ENCODE peak calls at places on chromosomes 6 and 20, in nine cellular contexts. M is adrenal gland; L is activated CD8-positive, alpha-beta T cell treated with anti-CD3 and anti-CD28 coated beads for 36 hours; S is CD4-positive, alpha-beta T cell; C is AG10803; U is glutamatergic neuron; G is AG09309; Q is GM12865; F is kidney epithelial cell. N is an unnamed sample.

GRCh38 chr20:24160563-24161355 is 172.2 kb upstream of the GGTLC1 start:
- DNase-seq in M (peak; percentile 75), L (peak; percentile 22), S (no peak), C (peak; percentile 76), U (peak; percentile 74), G (peak; percentile 33), Q (peak; percentile 28), F (peak; percentile 21), N (no peak)

GRCh38 chr6:158624684-158625682 is 19.6 kb downstream of the DYNLT1 start:
- DNase-seq in M (no peak), L (no peak), S (no peak), C (no peak), U (no peak), G (no peak), Q (no peak), F (no peak), N (no peak)

GRCh38 chr20:13670160-13670559 is 31.4 kb upstream of the TASP1 start:
- DNase-seq in M (no peak), L (no peak), S (no peak), C (no peak), U (no peak), G (no peak), Q (peak; percentile 32), F (no peak), N (no peak)

GRCh38 chr6:114000066-114000465 is 29.1 kb upstream of the HDAC2 start:
- DNase-seq in M (no peak), L (no peak), S (no peak), C (peak; percentile 54), U (no peak), G (no peak), Q (no peak), F (no peak), N (no peak)

GRCh38 chr6:41159415-41160082 is 3.4 kb downstream of the TREM2 start:
- DNase-seq in M (no peak), L (no peak), S (no peak), C (no peak), U (no peak), G (no peak), Q (no peak), F (no peak), N (no peak)

GRCh38 chr6:36590237-36590636 is 3.9 kb upstream of the SRSF3 start:
- DNase-seq in M (no peak), L (no peak), S (no peak), C (peak; percentile 81), U (no peak), G (peak; percentile 51), Q (no peak), F (peak; percentile 66), N (no peak)

GRCh38 chr6:1697688-1698351 is 88.1 kb downstream of the FOXC1 start:
- DNase-seq in M (no peak), L (no peak), S (no peak), C (no peak), U (no peak), G (no peak), Q (no peak), F (no peak), N (no peak)

GRCh38 chr6:159062564-159062945 is 17.8 kb upstream of the TAGAP start:
- DNase-seq in M (no peak), L (peak; percentile 84), S (peak; percentile 52), C (no peak), U (no peak), G (no peak), Q (peak; percentile 62), F (no peak), N (peak; percentile 46)

GRCh38 chr6:13331516-13332348 is 3.4 kb upstream of the TBC1D7 start:
- DNase-seq in M (no peak), L (no peak), S (no peak), C (peak; percentile 31), U (no peak), G (no peak), Q (peak; percentile 47), F (no peak), N (peak; percentile 42)

GRCh38 chr6:35056952-35057351 is 84.2 kb downstream of the TCP11 start:
- DNase-seq in M (no peak), L (no peak), S (no peak), C (no peak), U (no peak), G (no peak), Q (no peak), F (no peak), N (no peak)

GRCh38 chr6:137866200-137866913 is 702 bp upstream of the TNFAIP3 start:
- DNase-seq in M (peak; percentile 79), L (peak; percentile 92), S (peak; percentile 25), C (no peak), U (peak; percentile 30), G (no peak), Q (no peak), F (no peak), N (peak; percentile 56)

GRCh38 chr6:15254074-15254975 is 8.5 kb downstream of the JARID2 start:
- DNase-seq in M (no peak), L (no peak), S (no peak), C (no peak), U (no peak), G (no peak), Q (peak; percentile 86), F (no peak), N (peak; percentile 36)

DNA sequence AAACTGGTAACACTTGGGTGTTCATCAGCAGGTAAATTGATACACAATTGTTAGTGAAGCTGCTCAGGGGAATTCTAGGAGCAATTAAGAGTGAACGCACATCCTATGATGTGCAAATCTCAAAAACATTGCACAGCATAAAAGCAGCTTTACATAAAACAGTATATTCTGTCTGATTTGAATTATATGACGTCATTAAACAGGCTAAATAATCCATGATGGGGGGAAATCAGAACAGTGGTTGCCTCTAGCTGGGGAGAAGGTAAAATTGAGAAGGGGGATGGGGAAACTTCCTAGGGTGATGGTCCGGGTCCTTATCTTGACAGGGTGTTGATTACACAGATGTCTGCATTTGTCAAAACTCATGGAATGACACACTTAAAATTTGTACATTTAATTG is 17.3 kb upstream of the THBD start:
- DNase-seq in M (no peak), L (no peak), S (no peak), C (no peak), U (no peak), G (no peak), Q (no peak), F (no peak), N (no peak)
- TF ChIP-seq CTCF in M (no peak), L (no peak), S (no peak), C (no peak), U (no peak), G (no peak), Q (no peak), F (no peak), N (no peak)

GRCh38 chr6:112081569-112081968 is 5.7 kb downstream of the TUBE1 start:
- DNase-seq in M (no peak), L (no peak), S (no peak), C (no peak), U (no peak), G (no peak), Q (no peak), F (no peak), N (no peak)

GRCh38 chr6:112085666-112086065 is 1.6 kb downstream of the TUBE1 start:
- DNase-seq in M (peak; percentile 75), L (no peak), S (no peak), C (no peak), U (no peak), G (no peak), Q (no peak), F (no peak), N (no peak)

GRCh38 chr6:112087136-112087908 is at the start of the genes FAM229B and TUBE1:
- DNase-seq in M (peak; percentile 98), L (peak; percentile 95), S (peak; percentile 85), C (peak; percentile 99), U (peak; percentile 92), G (peak; percentile 95), Q (peak; percentile 98), F (peak; percentile 97), N (peak; percentile 85)

GRCh38 chr6:112087916-112088315 is 525 bp downstream of the FAM229B start:
- DNase-seq in M (no peak), L (no peak), S (no peak), C (peak; percentile 9), U (no peak), G (no peak), Q (no peak), F (no peak), N (no peak)

DNA sequence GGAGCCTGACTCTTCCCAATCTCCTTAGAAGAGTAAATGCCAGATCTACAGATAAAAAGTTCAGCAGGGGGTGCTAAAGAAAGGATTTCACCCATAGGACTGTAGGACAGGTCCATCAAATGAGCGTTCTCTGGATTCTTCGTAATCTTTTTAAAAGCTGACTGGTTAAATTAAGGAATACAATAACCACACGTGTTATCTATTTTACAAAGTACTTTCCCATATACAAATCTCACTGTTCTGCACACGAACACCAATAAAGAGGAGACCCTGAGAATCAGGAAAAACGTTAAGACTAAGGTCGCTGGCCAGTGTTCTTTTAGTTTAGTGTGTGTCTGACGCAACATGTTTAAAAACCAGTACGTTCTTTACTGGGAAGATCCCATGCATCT is 542 bp downstream of the TUBE1 start:
- DNase-seq in M (no peak), L (no peak), S (no peak), C (peak; percentile 55), U (no peak), G (peak; percentile 18), Q (peak; percentile 33), F (peak; percentile 25), N (peak; percentile 40)
- TF ChIP-seq CTCF in M (no peak), L (peak; percentile 47), S (peak; percentile 22), C (peak; percentile 47), U (no peak), G (peak; percentile 27), Q (peak; percentile 7), F (peak; percentile 25), N (no peak)

DNA sequence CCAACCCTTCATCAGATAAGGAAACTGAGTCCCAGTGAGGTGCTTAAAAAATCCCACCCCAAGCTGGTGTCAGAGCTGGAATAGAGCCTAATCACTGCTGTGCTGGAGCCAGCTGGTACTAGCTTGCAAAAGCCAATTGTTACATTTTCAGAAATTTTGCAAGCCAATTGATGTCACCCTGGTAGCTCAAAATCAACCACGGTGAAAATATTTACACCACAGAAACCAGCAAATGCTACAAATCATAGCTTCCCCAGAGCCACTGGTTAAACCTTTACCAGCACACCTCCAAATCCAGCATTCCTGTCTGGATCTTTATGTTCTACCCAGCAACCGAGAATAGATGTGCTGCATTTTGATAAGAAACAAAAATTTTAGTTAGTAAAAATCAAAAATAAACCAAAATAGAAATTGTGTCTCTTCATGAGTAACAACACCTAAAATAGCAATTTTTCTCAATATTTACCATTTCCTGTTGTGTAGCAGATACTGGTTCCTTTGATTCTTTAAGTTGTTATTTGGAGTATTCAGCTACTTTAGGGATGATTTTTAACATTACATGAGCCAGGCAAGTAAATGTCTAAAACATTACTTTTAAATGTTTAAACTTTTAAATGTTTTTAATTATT is 7.2 kb upstream of the LCA5 start:
- DNase-seq in M (no peak), L (no peak), S (no peak), C (peak; percentile 83), U (no peak), G (no peak), Q (peak; percentile 81), F (peak; percentile 54), N (no peak)
- TF ChIP-seq CTCF in M (no peak), L (no peak), S (no peak), C (no peak), U (peak; percentile 6), G (no peak), Q (no peak), F (no peak), N (no peak)

DNA sequence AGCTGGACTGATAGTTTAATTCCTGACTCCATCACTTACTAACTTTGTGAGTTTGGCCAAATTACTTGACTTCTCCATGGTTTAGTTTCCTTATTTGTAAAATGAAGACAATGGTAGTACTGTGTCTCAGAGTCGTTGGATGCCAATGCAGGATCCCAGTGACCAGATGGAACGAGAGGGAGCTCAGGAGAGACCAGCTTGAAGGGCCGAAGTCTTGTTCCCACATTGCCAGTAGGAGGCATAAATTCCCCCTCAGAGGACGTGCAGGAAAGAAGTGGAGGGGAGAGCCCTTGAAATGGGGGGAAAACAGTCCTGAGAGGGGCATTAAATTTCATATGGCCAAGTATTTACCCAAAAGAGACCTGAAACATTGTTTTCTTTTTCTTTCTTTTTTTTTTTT is 2.1 kb upstream of the MUC22 start:
- DNase-seq in M (no peak), L (no peak), S (no peak), C (no peak), U (no peak), G (no peak), Q (no peak), F (no peak), N (no peak)
- TF ChIP-seq CTCF in M (no peak), L (no peak), S (no peak), C (no peak), U (no peak), G (peak; percentile 6), Q (no peak), F (no peak), N (no peak)

N was measured in GM13977.